ENCODE peak calls at places on chromosomes 3 and 15, in nine cellular contexts. One of them, this sample, is unnamed.
A peak's percentile ranks its signal among the peaks of the same experiment; 100 is the strongest.

GRCh38 chr15:91627473-91628309 is 225.8 kb upstream of the SLCO3A1 start:
- DNase-seq in Panc1: no peak
- DNase-seq in K562: no peak
- DNase-seq in breast epithelium: peak; percentile 27
- DNase-seq in SK-N-SH: peak; percentile 47
- DNase-seq in H1: no peak
- DNase-seq in endothelial cell of umbilical vein: no peak
- DNase-seq in HepG2: no peak
- DNase-seq in spleen: no peak
- DNase-seq in this sample: no peak

GRCh38 chr3:188294823-188295487 is 141.0 kb downstream of the LPP start:
- DNase-seq in HepG2: peak; percentile 99
- DNase-seq in Panc1: peak; percentile 93
- DNase-seq in SK-N-SH: no peak
- DNase-seq in H1: no peak
- DNase-seq in breast epithelium: peak; percentile 35
- DNase-seq in endothelial cell of umbilical vein: peak; percentile 95
- DNase-seq in spleen: no peak
- DNase-seq in K562: no peak
- DNase-seq in this sample: peak; percentile 34

GRCh38 chr15:52653451-52653964 is 25.7 kb downstream of the ATOSA start:
- DNase-seq in SK-N-SH: no peak
- DNase-seq in Panc1: peak; percentile 68
- DNase-seq in K562: no peak
- DNase-seq in spleen: no peak
- DNase-seq in endothelial cell of umbilical vein: peak; percentile 91
- DNase-seq in H1: no peak
- DNase-seq in HepG2: no peak
- DNase-seq in breast epithelium: no peak
- DNase-seq in this sample: no peak

GRCh38 chr3:16523778-16524177 is 10.3 kb upstream of the RFTN1 start:
- DNase-seq in H1: no peak
- DNase-seq in Panc1: no peak
- DNase-seq in HepG2: no peak
- DNase-seq in SK-N-SH: no peak
- DNase-seq in K562: no peak
- DNase-seq in breast epithelium: no peak
- DNase-seq in endothelial cell of umbilical vein: no peak
- DNase-seq in spleen: no peak
- DNase-seq in this sample: no peak

GRCh38 chr3:139327861-139328260 is 16.0 kb upstream of the MRPS22 start:
- DNase-seq in Panc1: no peak
- DNase-seq in HepG2: no peak
- DNase-seq in breast epithelium: no peak
- DNase-seq in H1: no peak
- DNase-seq in endothelial cell of umbilical vein: no peak
- DNase-seq in K562: no peak
- DNase-seq in SK-N-SH: no peak
- DNase-seq in spleen: no peak
- DNase-seq in this sample: no peak

GRCh38 chr3:42080452-42080872 is 10.7 kb upstream of the TRAK1 start:
- DNase-seq in H1: no peak
- DNase-seq in endothelial cell of umbilical vein: no peak
- DNase-seq in HepG2: peak; percentile 83
- DNase-seq in breast epithelium: peak; percentile 76
- DNase-seq in Panc1: no peak
- DNase-seq in spleen: peak; percentile 21
- DNase-seq in SK-N-SH: no peak
- DNase-seq in K562: no peak
- DNase-seq in this sample: peak; percentile 47

GRCh38 chr3:122668930-122669730 is 11.5 kb upstream of the PARP14 start:
- DNase-seq in K562: peak; percentile 8
- DNase-seq in SK-N-SH: no peak
- DNase-seq in H1: no peak
- DNase-seq in endothelial cell of umbilical vein: no peak
- DNase-seq in HepG2: peak; percentile 50
- DNase-seq in breast epithelium: no peak
- DNase-seq in spleen: no peak
- DNase-seq in Panc1: no peak
- DNase-seq in this sample: no peak

GRCh38 chr15:67762610-67763368 is 62.5 kb upstream of the SKOR1 start:
- DNase-seq in endothelial cell of umbilical vein: no peak
- DNase-seq in K562: no peak
- DNase-seq in spleen: no peak
- DNase-seq in breast epithelium: no peak
- DNase-seq in Panc1: no peak
- DNase-seq in HepG2: no peak
- DNase-seq in SK-N-SH: no peak
- DNase-seq in H1: no peak
- DNase-seq in this sample: no peak

GRCh38 chr15:46416544-46416943 is 781.7 kb downstream of the SQOR start:
- DNase-seq in K562: no peak
- DNase-seq in Panc1: no peak
- DNase-seq in SK-N-SH: no peak
- DNase-seq in breast epithelium: no peak
- DNase-seq in spleen: no peak
- DNase-seq in endothelial cell of umbilical vein: no peak
- DNase-seq in HepG2: no peak
- DNase-seq in H1: no peak
- DNase-seq in this sample: no peak

GRCh38 chr3:128879991-128880390 is 571 bp downstream of the ACAD9 start:
- DNase-seq in breast epithelium: no peak
- DNase-seq in SK-N-SH: no peak
- DNase-seq in endothelial cell of umbilical vein: no peak
- DNase-seq in K562: no peak
- DNase-seq in Panc1: no peak
- DNase-seq in HepG2: no peak
- DNase-seq in spleen: peak; percentile 77
- DNase-seq in H1: no peak
- DNase-seq in this sample: no peak

GRCh38 chr3:122977645-122978466 is 49.7 kb downstream of the SEMA5B start:
- DNase-seq in spleen: no peak
- DNase-seq in Panc1: no peak
- DNase-seq in breast epithelium: no peak
- DNase-seq in endothelial cell of umbilical vein: no peak
- DNase-seq in H1: peak; percentile 46
- DNase-seq in HepG2: peak; percentile 73
- DNase-seq in K562: no peak
- DNase-seq in SK-N-SH: peak; percentile 63
- DNase-seq in this sample: no peak

GRCh38 chr15:47599806-47600205 is 117.5 kb upstream of the SEMA6D start:
- DNase-seq in spleen: no peak
- DNase-seq in HepG2: no peak
- DNase-seq in breast epithelium: no peak
- DNase-seq in Panc1: no peak
- DNase-seq in SK-N-SH: no peak
- DNase-seq in H1: no peak
- DNase-seq in K562: no peak
- DNase-seq in endothelial cell of umbilical vein: no peak
- DNase-seq in this sample: no peak

GRCh38 chr3:71541313-71541712 is 42.2 kb downstream of the FOXP1 start:
- DNase-seq in Panc1: no peak
- DNase-seq in K562: no peak
- DNase-seq in SK-N-SH: no peak
- DNase-seq in H1: no peak
- DNase-seq in HepG2: no peak
- DNase-seq in breast epithelium: no peak
- DNase-seq in endothelial cell of umbilical vein: peak; percentile 55
- DNase-seq in spleen: no peak
- DNase-seq in this sample: no peak

GRCh38 chr15:39128746-39129145 is 452.1 kb upstream of the THBS1 start:
- DNase-seq in HepG2: peak; percentile 16
- DNase-seq in H1: no peak
- DNase-seq in SK-N-SH: no peak
- DNase-seq in breast epithelium: no peak
- DNase-seq in spleen: no peak
- DNase-seq in endothelial cell of umbilical vein: no peak
- DNase-seq in Panc1: no peak
- DNase-seq in K562: no peak
- DNase-seq in this sample: no peak

GRCh38 chr15:51536965-51537574 is 85.5 kb downstream of the DMXL2 start:
- DNase-seq in H1: no peak
- DNase-seq in spleen: no peak
- DNase-seq in Panc1: no peak
- DNase-seq in endothelial cell of umbilical vein: peak; percentile 31
- DNase-seq in HepG2: peak; percentile 3
- DNase-seq in K562: peak; percentile 37
- DNase-seq in SK-N-SH: peak; percentile 9
- DNase-seq in breast epithelium: no peak
- DNase-seq in this sample: no peak

DNA sequence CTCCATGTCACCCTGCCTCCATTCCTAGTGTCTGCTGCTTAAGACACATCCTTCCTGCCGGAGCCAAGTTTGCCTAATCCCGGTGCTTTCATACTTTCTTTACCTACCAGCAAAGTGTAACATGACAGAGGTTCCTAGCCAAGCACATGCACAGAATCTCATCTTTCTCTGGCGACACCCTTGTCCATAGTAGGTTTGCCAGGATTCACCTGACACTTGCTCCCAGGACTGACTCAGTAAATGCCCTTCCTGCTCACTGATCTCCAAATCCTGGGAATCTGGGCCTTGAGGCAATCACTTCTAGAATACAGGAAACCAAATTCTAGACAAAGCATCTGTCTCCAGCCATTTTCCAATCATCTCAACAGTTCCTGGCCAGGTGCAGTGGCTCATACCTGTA is 10.2 kb upstream of the NR2E3 start:
- DNase-seq in K562: no peak
- DNase-seq in H1: no peak
- DNase-seq in Panc1: no peak
- DNase-seq in HepG2: no peak
- DNase-seq in spleen: no peak
- DNase-seq in SK-N-SH: no peak
- DNase-seq in endothelial cell of umbilical vein: no peak
- DNase-seq in breast epithelium: no peak
- DNase-seq in this sample: no peak
- TF ChIP-seq POLR2AphosphoS5 in K562: no peak
- TF ChIP-seq POLR2AphosphoS5 in H1: no peak
- TF ChIP-seq POLR2AphosphoS5 in Panc1: no peak
- TF ChIP-seq POLR2AphosphoS5 in HepG2: no peak
- TF ChIP-seq POLR2AphosphoS5 in spleen: no peak
- TF ChIP-seq POLR2AphosphoS5 in SK-N-SH: no peak
- TF ChIP-seq POLR2AphosphoS5 in endothelial cell of umbilical vein: no peak
- TF ChIP-seq POLR2AphosphoS5 in breast epithelium: no peak
- TF ChIP-seq POLR2AphosphoS5 in this sample: no peak

GRCh38 chr3:9598783-9599387 is 45.3 kb upstream of the LHFPL4 start:
- DNase-seq in spleen: no peak
- DNase-seq in H1: no peak
- DNase-seq in SK-N-SH: no peak
- DNase-seq in Panc1: no peak
- DNase-seq in HepG2: no peak
- DNase-seq in breast epithelium: no peak
- DNase-seq in K562: no peak
- DNase-seq in endothelial cell of umbilical vein: no peak
- DNase-seq in this sample: no peak

GRCh38 chr3:9600597-9600996 is 47.0 kb upstream of the LHFPL4 start:
- DNase-seq in SK-N-SH: peak; percentile 73
- DNase-seq in HepG2: no peak
- DNase-seq in K562: no peak
- DNase-seq in H1: no peak
- DNase-seq in spleen: no peak
- DNase-seq in endothelial cell of umbilical vein: no peak
- DNase-seq in breast epithelium: no peak
- DNase-seq in Panc1: no peak
- DNase-seq in this sample: peak; percentile 74

GRCh38 chr3:9606108-9606507 is 43.2 kb upstream of the MTMR14 start:
- DNase-seq in H1: no peak
- DNase-seq in HepG2: no peak
- DNase-seq in K562: no peak
- DNase-seq in SK-N-SH: no peak
- DNase-seq in Panc1: no peak
- DNase-seq in spleen: no peak
- DNase-seq in breast epithelium: no peak
- DNase-seq in endothelial cell of umbilical vein: no peak
- DNase-seq in this sample: no peak

GRCh38 chr3:9602620-9603019 is 46.7 kb upstream of the MTMR14 start:
- DNase-seq in endothelial cell of umbilical vein: no peak
- DNase-seq in H1: no peak
- DNase-seq in K562: no peak
- DNase-seq in HepG2: no peak
- DNase-seq in breast epithelium: no peak
- DNase-seq in spleen: no peak
- DNase-seq in SK-N-SH: no peak
- DNase-seq in Panc1: no peak
- DNase-seq in this sample: no peak
- TF ChIP-seq POLR2AphosphoS5 in endothelial cell of umbilical vein: no peak
- TF ChIP-seq POLR2AphosphoS5 in H1: no peak
- TF ChIP-seq POLR2AphosphoS5 in K562: no peak
- TF ChIP-seq POLR2AphosphoS5 in HepG2: no peak
- TF ChIP-seq POLR2AphosphoS5 in breast epithelium: no peak
- TF ChIP-seq POLR2AphosphoS5 in spleen: no peak
- TF ChIP-seq POLR2AphosphoS5 in SK-N-SH: no peak
- TF ChIP-seq POLR2AphosphoS5 in Panc1: no peak
- TF ChIP-seq POLR2AphosphoS5 in this sample: no peak

GRCh38 chr15:75673426-75674247 is 25.9 kb downstream of the SNX33 start:
- DNase-seq in spleen: no peak
- DNase-seq in HepG2: no peak
- DNase-seq in Panc1: no peak
- DNase-seq in breast epithelium: no peak
- DNase-seq in SK-N-SH: no peak
- DNase-seq in H1: no peak
- DNase-seq in endothelial cell of umbilical vein: no peak
- DNase-seq in K562: no peak
- DNase-seq in this sample: peak; percentile 43
- TF ChIP-seq POLR2AphosphoS5 in spleen: no peak
- TF ChIP-seq POLR2AphosphoS5 in HepG2: no peak
- TF ChIP-seq POLR2AphosphoS5 in Panc1: no peak
- TF ChIP-seq POLR2AphosphoS5 in breast epithelium: no peak
- TF ChIP-seq POLR2AphosphoS5 in SK-N-SH: no peak
- TF ChIP-seq POLR2AphosphoS5 in H1: no peak
- TF ChIP-seq POLR2AphosphoS5 in endothelial cell of umbilical vein: no peak
- TF ChIP-seq POLR2AphosphoS5 in K562: no peak
- TF ChIP-seq POLR2AphosphoS5 in this sample: no peak

GRCh38 chr3:141682007-141682406 is 56.1 kb upstream of the RNF7 start:
- DNase-seq in endothelial cell of umbilical vein: no peak
- DNase-seq in breast epithelium: no peak
- DNase-seq in K562: no peak
- DNase-seq in spleen: no peak
- DNase-seq in H1: no peak
- DNase-seq in SK-N-SH: no peak
- DNase-seq in HepG2: no peak
- DNase-seq in Panc1: no peak
- DNase-seq in this sample: no peak

GRCh38 chr3:141682921-141683320 is 55.2 kb upstream of the RNF7 start:
- DNase-seq in breast epithelium: no peak
- DNase-seq in Panc1: no peak
- DNase-seq in endothelial cell of umbilical vein: no peak
- DNase-seq in K562: no peak
- DNase-seq in H1: no peak
- DNase-seq in HepG2: no peak
- DNase-seq in spleen: no peak
- DNase-seq in SK-N-SH: no peak
- DNase-seq in this sample: no peak

GRCh38 chr3:141690366-141691072 is 47.6 kb upstream of the RNF7 start:
- DNase-seq in SK-N-SH: no peak
- DNase-seq in K562: no peak
- DNase-seq in spleen: no peak
- DNase-seq in breast epithelium: no peak
- DNase-seq in endothelial cell of umbilical vein: no peak
- DNase-seq in HepG2: no peak
- DNase-seq in H1: no peak
- DNase-seq in Panc1: no peak
- DNase-seq in this sample: no peak

GRCh38 chr3:141684758-141685157 is 53.3 kb upstream of the RNF7 start:
- DNase-seq in endothelial cell of umbilical vein: no peak
- DNase-seq in K562: no peak
- DNase-seq in spleen: no peak
- DNase-seq in HepG2: no peak
- DNase-seq in breast epithelium: no peak
- DNase-seq in Panc1: no peak
- DNase-seq in H1: no peak
- DNase-seq in SK-N-SH: no peak
- DNase-seq in this sample: no peak

GRCh38 chr3:141686477-141687280 is 51.4 kb upstream of the RNF7 start:
- DNase-seq in SK-N-SH: no peak
- DNase-seq in HepG2: peak; percentile 46
- DNase-seq in K562: no peak
- DNase-seq in breast epithelium: peak; percentile 38
- DNase-seq in endothelial cell of umbilical vein: peak; percentile 85
- DNase-seq in spleen: peak; percentile 78
- DNase-seq in H1: no peak
- DNase-seq in Panc1: peak; percentile 41
- DNase-seq in this sample: peak; percentile 27
- TF ChIP-seq POLR2AphosphoS5 in SK-N-SH: no peak
- TF ChIP-seq POLR2AphosphoS5 in HepG2: no peak
- TF ChIP-seq POLR2AphosphoS5 in K562: no peak
- TF ChIP-seq POLR2AphosphoS5 in breast epithelium: no peak
- TF ChIP-seq POLR2AphosphoS5 in endothelial cell of umbilical vein: no peak
- TF ChIP-seq POLR2AphosphoS5 in spleen: peak; percentile 74
- TF ChIP-seq POLR2AphosphoS5 in H1: no peak
- TF ChIP-seq POLR2AphosphoS5 in Panc1: no peak
- TF ChIP-seq POLR2AphosphoS5 in this sample: no peak

This sample was measured in stomach.